ENCODE peak calls at places on chromosomes 5 and 9, in eight cellular contexts. One of them, this sample, is unnamed.

GRCh38 chr9:137310190-137311052 is 8.3 kb upstream of the NRARP start:
- DNase-seq in CD8-positive, alpha-beta T cell: no peak
- DNase-seq in pancreas: peak; percentile 85
- DNase-seq in left ventricle myocardium inferior: peak; percentile 12
- DNase-seq in heart right ventricle: peak; percentile 10
- DNase-seq in fibroblast of lung: no peak
- DNase-seq in sigmoid colon: no peak
- DNase-seq in H9: peak; percentile 43
- DNase-seq in this sample: peak; percentile 71

GRCh38 chr9:93200989-93201339 is 17.0 kb downstream of the WNK2 start:
- DNase-seq in CD8-positive, alpha-beta T cell: no peak
- DNase-seq in pancreas: no peak
- DNase-seq in left ventricle myocardium inferior: no peak
- DNase-seq in heart right ventricle: no peak
- DNase-seq in fibroblast of lung: no peak
- DNase-seq in sigmoid colon: no peak
- DNase-seq in H9: no peak
- DNase-seq in this sample: no peak

GRCh38 chr9:137454506-137455360 is 4.4 kb downstream of the NSMF start:
- DNase-seq in CD8-positive, alpha-beta T cell: no peak
- DNase-seq in pancreas: peak; percentile 51
- DNase-seq in left ventricle myocardium inferior: peak; percentile 34
- DNase-seq in heart right ventricle: no peak
- DNase-seq in fibroblast of lung: peak; percentile 32
- DNase-seq in sigmoid colon: peak; percentile 81
- DNase-seq in H9: peak; percentile 84
- DNase-seq in this sample: peak; percentile 84

GRCh38 chr5:67066815-67067214 is 129.8 kb downstream of the CD180 start:
- DNase-seq in CD8-positive, alpha-beta T cell: no peak
- DNase-seq in pancreas: no peak
- DNase-seq in left ventricle myocardium inferior: no peak
- DNase-seq in heart right ventricle: no peak
- DNase-seq in fibroblast of lung: peak; percentile 58
- DNase-seq in sigmoid colon: no peak
- DNase-seq in H9: no peak
- DNase-seq in this sample: no peak

GRCh38 chr5:16644301-16644889 is 27.6 kb upstream of the RETREG1 start:
- DNase-seq in CD8-positive, alpha-beta T cell: no peak
- DNase-seq in pancreas: no peak
- DNase-seq in left ventricle myocardium inferior: no peak
- DNase-seq in heart right ventricle: no peak
- DNase-seq in fibroblast of lung: no peak
- DNase-seq in sigmoid colon: no peak
- DNase-seq in H9: no peak
- DNase-seq in this sample: peak; percentile 30

GRCh38 chr9:74609671-74610416 is 112.7 kb downstream of the RORB start:
- DNase-seq in CD8-positive, alpha-beta T cell: no peak
- DNase-seq in pancreas: no peak
- DNase-seq in left ventricle myocardium inferior: no peak
- DNase-seq in heart right ventricle: no peak
- DNase-seq in fibroblast of lung: no peak
- DNase-seq in sigmoid colon: no peak
- DNase-seq in H9: no peak
- DNase-seq in this sample: no peak

GRCh38 chr9:20786807-20787206 is 102.7 kb downstream of the FOCAD start:
- DNase-seq in CD8-positive, alpha-beta T cell: no peak
- DNase-seq in pancreas: no peak
- DNase-seq in left ventricle myocardium inferior: no peak
- DNase-seq in heart right ventricle: no peak
- DNase-seq in fibroblast of lung: no peak
- DNase-seq in sigmoid colon: no peak
- DNase-seq in H9: no peak
- DNase-seq in this sample: no peak

GRCh38 chr9:19445452-19445851 is 36.6 kb downstream of the ACER2 start:
- DNase-seq in CD8-positive, alpha-beta T cell: no peak
- DNase-seq in pancreas: no peak
- DNase-seq in left ventricle myocardium inferior: no peak
- DNase-seq in heart right ventricle: no peak
- DNase-seq in fibroblast of lung: no peak
- DNase-seq in sigmoid colon: no peak
- DNase-seq in H9: no peak
- DNase-seq in this sample: no peak

GRCh38 chr9:87973122-87973521 is 1.2 kb downstream of the CDK20 start:
- DNase-seq in CD8-positive, alpha-beta T cell: no peak
- DNase-seq in pancreas: no peak
- DNase-seq in left ventricle myocardium inferior: no peak
- DNase-seq in heart right ventricle: no peak
- DNase-seq in fibroblast of lung: no peak
- DNase-seq in sigmoid colon: no peak
- DNase-seq in H9: no peak
- DNase-seq in this sample: no peak

GRCh38 chr5:103259705-103260355 is 1.3 kb downstream of the MACIR start:
- DNase-seq in CD8-positive, alpha-beta T cell: no peak
- DNase-seq in pancreas: no peak
- DNase-seq in left ventricle myocardium inferior: no peak
- DNase-seq in heart right ventricle: no peak
- DNase-seq in fibroblast of lung: peak; percentile 32
- DNase-seq in sigmoid colon: peak; percentile 65
- DNase-seq in H9: peak; percentile 53
- DNase-seq in this sample: peak; percentile 80

GRCh38 chr5:115415143-115415491 is 118.7 kb upstream of the CCDC112 start:
- DNase-seq in CD8-positive, alpha-beta T cell: no peak
- DNase-seq in pancreas: no peak
- DNase-seq in left ventricle myocardium inferior: peak; percentile 32
- DNase-seq in heart right ventricle: no peak
- DNase-seq in fibroblast of lung: peak; percentile 89
- DNase-seq in sigmoid colon: no peak
- DNase-seq in H9: no peak
- DNase-seq in this sample: no peak

GRCh38 chr9:69771775-69772418 is 12.1 kb upstream of the PTAR1 start:
- DNase-seq in CD8-positive, alpha-beta T cell: no peak
- DNase-seq in pancreas: no peak
- DNase-seq in left ventricle myocardium inferior: no peak
- DNase-seq in heart right ventricle: no peak
- DNase-seq in fibroblast of lung: peak; percentile 77
- DNase-seq in sigmoid colon: no peak
- DNase-seq in H9: no peak
- DNase-seq in this sample: no peak

GRCh38 chr5:10157085-10157669 is 92.5 kb downstream of the ATPSCKMT start:
- DNase-seq in CD8-positive, alpha-beta T cell: no peak
- DNase-seq in pancreas: no peak
- DNase-seq in left ventricle myocardium inferior: no peak
- DNase-seq in heart right ventricle: no peak
- DNase-seq in fibroblast of lung: no peak
- DNase-seq in sigmoid colon: no peak
- DNase-seq in H9: peak; percentile 76
- DNase-seq in this sample: peak; percentile 92
- H3K27ac ChIP-seq in CD8-positive, alpha-beta T cell: no peak overlapping the region
- H3K27ac ChIP-seq in pancreas: no peak overlapping the region
- H3K27ac ChIP-seq in left ventricle myocardium inferior: no peak overlapping the region
- H3K27ac ChIP-seq in heart right ventricle: no peak overlapping the region
- H3K27ac ChIP-seq in fibroblast of lung: no peak overlapping the region
- H3K27ac ChIP-seq in sigmoid colon: no peak overlapping the region
- H3K27ac ChIP-seq in H9: no peak overlapping the region
- H3K27ac ChIP-seq in this sample: no peak overlapping the region

DNA sequence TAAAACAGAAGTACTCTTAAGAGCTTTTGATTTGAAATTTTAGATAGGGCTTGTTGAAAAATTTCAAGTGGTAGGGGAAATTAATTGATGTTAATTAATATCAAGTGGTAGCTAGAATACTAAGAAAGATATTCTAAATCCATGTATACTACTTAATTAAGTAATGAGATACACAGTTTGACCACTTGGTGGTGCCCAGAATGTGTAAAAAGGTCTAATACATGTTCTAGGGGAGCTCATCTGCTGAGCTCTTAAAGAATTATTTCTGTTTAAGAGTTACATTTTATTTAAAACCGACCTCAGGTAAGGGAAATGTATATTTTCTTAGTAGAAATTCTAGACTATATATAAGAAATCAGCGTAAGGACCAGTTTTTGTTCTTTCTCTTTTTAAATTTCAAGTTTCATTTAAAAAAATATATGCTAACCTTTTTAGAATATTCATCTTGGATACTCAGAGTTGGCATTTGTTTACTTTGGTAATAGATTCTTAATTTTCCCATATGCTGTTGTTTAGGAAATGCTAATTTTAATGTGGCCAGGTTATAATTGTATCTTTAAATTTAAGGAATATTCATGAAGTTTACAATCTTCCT is 61.5 kb downstream of the LNPEP start:
- DNase-seq in CD8-positive, alpha-beta T cell: no peak
- DNase-seq in pancreas: no peak
- DNase-seq in left ventricle myocardium inferior: no peak
- DNase-seq in heart right ventricle: no peak
- DNase-seq in fibroblast of lung: peak; percentile 80
- DNase-seq in sigmoid colon: no peak
- DNase-seq in H9: no peak
- DNase-seq in this sample: no peak
- TF ChIP-seq CTCF in CD8-positive, alpha-beta T cell: peak; percentile 73
- TF ChIP-seq CTCF in pancreas: no peak
- TF ChIP-seq CTCF in left ventricle myocardium inferior: peak; percentile 60
- TF ChIP-seq CTCF in heart right ventricle: peak; percentile 5
- TF ChIP-seq CTCF in fibroblast of lung: peak; percentile 58
- TF ChIP-seq CTCF in sigmoid colon: peak; percentile 30
- TF ChIP-seq CTCF in H9: peak; percentile 69
- TF ChIP-seq CTCF in this sample: peak; percentile 81

GRCh38 chr5:166505546-166505945 is 1785.9 kb upstream of the WWC1 start:
- DNase-seq in CD8-positive, alpha-beta T cell: no peak
- DNase-seq in pancreas: no peak
- DNase-seq in left ventricle myocardium inferior: no peak
- DNase-seq in heart right ventricle: no peak
- DNase-seq in fibroblast of lung: no peak
- DNase-seq in sigmoid colon: no peak
- DNase-seq in H9: no peak
- DNase-seq in this sample: no peak
- H3K27ac ChIP-seq in CD8-positive, alpha-beta T cell: no peak overlapping the region
- H3K27ac ChIP-seq in pancreas: no peak overlapping the region
- H3K27ac ChIP-seq in left ventricle myocardium inferior: no peak overlapping the region
- H3K27ac ChIP-seq in heart right ventricle: no peak overlapping the region
- H3K27ac ChIP-seq in fibroblast of lung: no peak overlapping the region
- H3K27ac ChIP-seq in sigmoid colon: no peak overlapping the region
- H3K27ac ChIP-seq in H9: no peak overlapping the region
- H3K27ac ChIP-seq in this sample: no peak overlapping the region

DNA sequence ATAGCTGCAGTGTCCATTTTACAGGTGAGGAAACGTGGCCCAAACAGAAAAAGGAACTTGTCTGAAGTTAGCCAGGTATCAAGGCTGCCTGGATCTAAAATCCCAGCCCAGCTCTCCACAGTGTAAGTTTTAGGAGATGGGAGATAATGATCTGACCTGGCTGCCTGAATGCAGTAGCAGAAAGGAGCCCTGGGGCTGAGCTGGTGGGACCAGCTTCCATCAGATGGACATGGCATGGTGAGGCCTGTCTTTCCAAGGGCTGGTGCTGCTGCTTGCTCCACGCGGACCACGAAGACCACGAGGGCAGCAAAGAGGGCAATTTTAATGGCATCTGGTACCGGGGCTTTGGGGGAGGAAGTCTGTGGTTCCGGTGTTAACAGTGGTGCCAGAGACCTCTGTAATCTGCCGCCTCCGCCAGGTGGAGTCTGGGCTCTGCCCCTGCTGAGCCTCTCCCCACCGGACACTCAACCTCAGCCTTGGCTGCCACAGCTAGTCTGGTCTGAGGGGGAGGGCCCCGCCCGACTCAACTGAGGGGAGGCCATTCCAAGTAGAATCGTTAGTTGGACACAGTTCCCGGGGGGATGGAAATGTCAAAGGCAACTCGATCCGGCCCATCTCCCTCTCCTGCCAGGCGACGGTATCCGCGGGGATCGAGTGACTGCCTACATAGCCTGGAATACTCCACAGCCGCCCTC is 650 bp downstream of the MYORG start:
- DNase-seq in CD8-positive, alpha-beta T cell: no peak
- DNase-seq in pancreas: peak; percentile 67
- DNase-seq in left ventricle myocardium inferior: peak; percentile 56
- DNase-seq in heart right ventricle: peak; percentile 57
- DNase-seq in fibroblast of lung: no peak
- DNase-seq in sigmoid colon: peak; percentile 80
- DNase-seq in H9: peak; percentile 76
- DNase-seq in this sample: peak; percentile 90
- TF ChIP-seq CTCF in CD8-positive, alpha-beta T cell: peak; percentile 37
- TF ChIP-seq CTCF in pancreas: no peak
- TF ChIP-seq CTCF in left ventricle myocardium inferior: peak; percentile 38
- TF ChIP-seq CTCF in heart right ventricle: no peak
- TF ChIP-seq CTCF in fibroblast of lung: no peak
- TF ChIP-seq CTCF in sigmoid colon: peak; percentile 14
- TF ChIP-seq CTCF in H9: peak; percentile 49
- TF ChIP-seq CTCF in this sample: peak; percentile 66

GRCh38 chr9:129850821-129851540 is 15.7 kb downstream of the USP20 start:
- DNase-seq in CD8-positive, alpha-beta T cell: no peak
- DNase-seq in pancreas: no peak
- DNase-seq in left ventricle myocardium inferior: no peak
- DNase-seq in heart right ventricle: no peak
- DNase-seq in fibroblast of lung: no peak
- DNase-seq in sigmoid colon: no peak
- DNase-seq in H9: no peak
- DNase-seq in this sample: no peak

GRCh38 chr9:129853614-129854013 is 18.4 kb downstream of the USP20 start:
- DNase-seq in CD8-positive, alpha-beta T cell: no peak
- DNase-seq in pancreas: no peak
- DNase-seq in left ventricle myocardium inferior: no peak
- DNase-seq in heart right ventricle: no peak
- DNase-seq in fibroblast of lung: no peak
- DNase-seq in sigmoid colon: no peak
- DNase-seq in H9: no peak
- DNase-seq in this sample: no peak

GRCh38 chr9:129849901-129850300 is 14.6 kb downstream of the USP20 start:
- DNase-seq in CD8-positive, alpha-beta T cell: no peak
- DNase-seq in pancreas: no peak
- DNase-seq in left ventricle myocardium inferior: no peak
- DNase-seq in heart right ventricle: no peak
- DNase-seq in fibroblast of lung: no peak
- DNase-seq in sigmoid colon: no peak
- DNase-seq in H9: no peak
- DNase-seq in this sample: no peak

GRCh38 chr9:129852575-129852974 is 17.3 kb downstream of the USP20 start:
- DNase-seq in CD8-positive, alpha-beta T cell: no peak
- DNase-seq in pancreas: no peak
- DNase-seq in left ventricle myocardium inferior: no peak
- DNase-seq in heart right ventricle: no peak
- DNase-seq in fibroblast of lung: no peak
- DNase-seq in sigmoid colon: no peak
- DNase-seq in H9: no peak
- DNase-seq in this sample: no peak

DNA sequence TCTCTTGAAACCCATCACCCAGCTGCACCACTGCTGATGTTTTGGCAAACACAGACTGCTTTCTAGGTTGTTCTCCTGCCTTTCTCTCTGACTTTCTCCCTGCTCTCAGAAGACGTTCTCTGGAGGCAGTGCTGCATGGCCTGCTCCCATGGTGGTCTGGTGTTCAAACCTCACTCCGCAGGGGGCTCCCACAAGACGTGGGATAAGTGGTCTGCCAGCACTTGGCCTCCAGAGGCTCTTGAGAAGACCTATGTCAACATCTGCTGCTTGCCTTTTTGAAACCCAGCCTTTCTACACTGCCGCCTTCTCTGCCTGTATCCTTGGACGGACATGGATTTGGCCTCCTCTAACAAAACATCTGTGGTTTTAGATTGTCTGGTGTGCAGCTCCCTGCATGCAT is 16.6 kb downstream of the USP20 start:
- DNase-seq in CD8-positive, alpha-beta T cell: no peak
- DNase-seq in pancreas: no peak
- DNase-seq in left ventricle myocardium inferior: no peak
- DNase-seq in heart right ventricle: no peak
- DNase-seq in fibroblast of lung: no peak
- DNase-seq in sigmoid colon: no peak
- DNase-seq in H9: no peak
- DNase-seq in this sample: no peak
- H3K27ac ChIP-seq in CD8-positive, alpha-beta T cell: no peak overlapping the region
- H3K27ac ChIP-seq in pancreas: no peak overlapping the region
- H3K27ac ChIP-seq in left ventricle myocardium inferior: no peak overlapping the region
- H3K27ac ChIP-seq in heart right ventricle: no peak overlapping the region
- H3K27ac ChIP-seq in fibroblast of lung: no peak overlapping the region
- H3K27ac ChIP-seq in sigmoid colon: peak overlapping the region; percentile 60
- H3K27ac ChIP-seq in H9: no peak overlapping the region
- H3K27ac ChIP-seq in this sample: no peak overlapping the region